ENCODE peak calls at places on chromosomes 2 and 18, in five cellular contexts. N is IMR-90, P is heart right ventricle, O is lower lobe of right lung, Z is adrenal gland. X is an unnamed sample. For H3K4me1, the result is how much of the 10 kb centered on the place peaks cover.

GRCh38 chr2:20225294-20226151 is 593 bp upstream of the SDC1 start:
- DNase-seq in N (peak), P (no peak), O (peak), Z (peak), X (peak)

GRCh38 chr2:72929010-72929409 is 11.7 kb downstream of the EMX1 start:
- DNase-seq in N (no peak), P (no peak), O (no peak), Z (no peak), X (no peak)

GRCh38 chr18:48514786-48515185 is 24.0 kb upstream of the CTIF start:
- DNase-seq in N (no peak), P (no peak), O (no peak), Z (no peak), X (no peak)

GRCh38 chr2:46262248-46262938 is 34.8 kb upstream of the EPAS1 start:
- DNase-seq in N (no peak), P (no peak), O (no peak), Z (no peak), X (no peak)

GRCh38 chr2:11128258-11128951 is 26.9 kb upstream of the SLC66A3 start:
- DNase-seq in N (peak), P (peak), O (no peak), Z (no peak), X (no peak)

GRCh38 chr18:60248563-60249330 is 123.8 kb downstream of the MC4R start:
- DNase-seq in N (no peak), P (no peak), O (no peak), Z (no peak), X (no peak)

GRCh38 chr2:114049826-114050225 is 159.9 kb downstream of the ACTR3 start:
- DNase-seq in N (no peak), P (no peak), O (no peak), Z (no peak), X (no peak)

GRCh38 chr18:75915941-75916640 is 488.6 kb upstream of the SMIM21 start:
- DNase-seq in N (no peak), P (no peak), O (no peak), Z (no peak), X (peak)

GRCh38 chr2:54456526-54457325 is 599 bp downstream of the SPTBN1 start:
- DNase-seq in N (peak), P (peak), O (peak), Z (peak), X (peak)

GRCh38 chr2:165401285-165401852 is 68.1 kb upstream of the CSRNP3 start:
- DNase-seq in N (peak), P (peak), O (no peak), Z (peak), X (no peak)

GRCh38 chr2:168178520-168178919 is 68.9 kb downstream of the STK39 start:
- DNase-seq in N (no peak), P (no peak), O (no peak), Z (no peak), X (no peak)

GRCh38 chr2:220033546-220033945 is 406.1 kb downstream of the SLC4A3 start:
- DNase-seq in N (peak), P (no peak), O (no peak), Z (no peak), X (no peak)

GRCh38 chr2:48991415-48992131 is 162.7 kb downstream of the FSHR start:
- DNase-seq in N (no peak), P (no peak), O (no peak), Z (no peak), X (no peak)

GRCh38 chr2:8215982-8216381 is 465.9 kb upstream of the ID2 start:
- DNase-seq in N (no peak), P (no peak), O (no peak), Z (peak), X (no peak)

GRCh38 chr18:35415511-35416427 is 38.6 kb upstream of the ZNF396 start:
- DNase-seq in N (peak), P (no peak), O (no peak), Z (no peak), X (no peak)

GRCh38 chr2:68698567-68699377 is 35.8 kb upstream of the ARHGAP25 start:
- DNase-seq in N (no peak), P (no peak), O (no peak), Z (no peak), X (no peak)

GRCh38 chr2:24819442-24820174 is 26.4 kb downstream of the CENPO start:
- DNase-seq in N (no peak), P (no peak), O (no peak), Z (no peak), X (no peak)

GRCh38 chr2:99989905-99990304 is 152.5 kb downstream of the AFF3 start:
- DNase-seq in N (no peak), P (no peak), O (no peak), Z (no peak), X (no peak)

GRCh38 chr2:74893332-74893731 is 59.4 kb downstream of the HK2 start:
- DNase-seq in N (peak), P (no peak), O (no peak), Z (no peak), X (no peak)

GRCh38 chr2:112159454-112159921 is 21.3 kb downstream of the FBLN7 start:
- DNase-seq in N (no peak), P (no peak), O (no peak), Z (no peak), X (no peak)

GRCh38 chr18:21742323-21742687 is 1.7 kb downstream of the MIB1 start:
- DNase-seq in N (peak), P (no peak), O (no peak), Z (no peak), X (no peak)

GRCh38 chr2:45568935-45569334 is 42.1 kb downstream of the SRBD1 start:
- DNase-seq in N (no peak), P (no peak), O (no peak), Z (no peak), X (no peak)

GRCh38 chr2:100606740-100607343 is 44.0 kb downstream of the PDCL3 start:
- DNase-seq in N (peak), P (peak), O (no peak), Z (no peak), X (peak)

GRCh38 chr18:4758980-4759379 is 303.9 kb upstream of the DLGAP1 start:
- DNase-seq in N (no peak), P (no peak), O (no peak), Z (no peak), X (no peak)

GRCh38 chr18:62331581-62332436 is 6.7 kb downstream of the TNFRSF11A start:
- DNase-seq in N (peak), P (peak), O (no peak), Z (peak), X (peak)

GRCh38 chr2:27071990-27072830 is 756 bp upstream of the OST4 start:
- DNase-seq in N (peak), P (peak), O (no peak), Z (no peak), X (no peak)

GRCh38 chr2:226962374-226962773 is 126.5 kb downstream of the RHBDD1 start:
- DNase-seq in N (no peak), P (no peak), O (no peak), Z (no peak), X (no peak)

GRCh38 chr2:7694066-7695000 is 777.1 kb downstream of the RNF144A start:
- DNase-seq in N (no peak), P (no peak), O (no peak), Z (no peak), X (no peak)

DNA sequence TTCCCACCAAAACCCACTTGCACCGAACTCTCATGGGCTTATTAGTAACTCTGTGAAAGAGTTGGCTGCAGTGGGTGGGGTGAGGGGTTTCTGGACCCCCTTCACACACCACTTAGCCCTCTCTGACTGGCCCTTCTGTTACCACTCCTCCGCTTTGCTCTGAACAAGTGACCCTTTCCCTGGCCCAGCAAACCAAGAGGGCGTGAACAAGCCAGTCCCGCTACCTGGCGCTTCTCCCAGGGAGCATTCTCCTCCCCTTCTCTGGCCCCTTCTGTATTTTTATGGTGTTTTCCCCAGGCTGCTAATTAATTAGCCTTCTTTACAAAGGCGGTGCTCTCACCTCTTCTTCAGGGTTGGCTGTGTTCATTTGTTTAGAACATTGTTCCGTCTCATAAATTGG is 180.1 kb downstream of the MGAT5 start:
- DNase-seq in N (no peak), P (no peak), O (no peak), Z (no peak), X (no peak)
- H3K27ac ChIP-seq in N (no peak), P (no peak), O (no peak), Z (no peak), X (peak)

GRCh38 chr2:172307800-172308199 is 119.6 kb upstream of the ITGA6 start:
- DNase-seq in N (no peak), P (peak), O (no peak), Z (no peak), X (peak)

GRCh38 chr2:172305066-172305465 is 122.3 kb upstream of the ITGA6 start:
- DNase-seq in N (no peak), P (no peak), O (no peak), Z (no peak), X (no peak)

GRCh38 chr2:172311921-172312345 is 115.5 kb upstream of the ITGA6 start:
- DNase-seq in N (no peak), P (peak), O (no peak), Z (no peak), X (peak)

GRCh38 chr2:172313715-172314341 is 113.6 kb upstream of the ITGA6 start:
- DNase-seq in N (no peak), P (no peak), O (no peak), Z (no peak), X (no peak)

DNA sequence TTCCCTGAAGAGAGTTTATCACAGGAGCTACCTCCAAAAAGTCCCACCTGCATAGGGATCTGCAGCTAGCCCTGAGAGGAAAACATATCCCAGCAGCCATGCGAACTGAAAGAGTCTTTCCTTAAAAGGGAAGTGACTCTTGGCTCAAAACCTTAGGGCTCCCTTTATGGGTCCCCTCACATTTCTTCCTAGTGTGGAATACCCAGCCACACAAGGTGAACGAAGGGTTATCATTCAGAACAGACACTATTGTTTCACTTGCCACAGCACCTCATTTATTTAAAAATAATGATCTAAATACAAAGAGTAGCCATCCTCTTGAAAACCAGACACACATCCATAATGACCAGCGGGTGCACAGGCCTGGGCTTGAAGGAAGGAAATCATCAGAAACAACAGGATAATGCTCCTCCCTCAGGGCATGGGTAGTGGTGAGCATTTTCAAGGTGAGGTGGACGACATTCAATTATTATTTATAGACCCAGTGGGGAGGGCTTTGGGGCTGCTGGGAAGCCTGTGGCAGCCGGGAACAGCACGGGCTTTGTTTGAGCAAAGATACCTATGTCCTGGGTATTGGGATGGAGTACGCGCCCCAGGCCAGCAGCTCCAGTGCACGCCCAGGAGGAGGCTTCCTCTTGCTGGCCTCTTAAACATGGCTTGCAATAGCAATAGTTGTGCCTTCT is 119.0 kb upstream of the ITGA6 start:
- DNase-seq in N (no peak), P (no peak), O (no peak), Z (no peak), X (no peak)
- H3K4me1 ChIP-seq in N (under half), P (under half), O (under half), Z (under half), X (under half)

GRCh38 chr18:46071894-46072867 is at the start of gene PSTPIP2:
- DNase-seq in N (peak), P (peak), O (peak), Z (peak), X (peak)

GRCh38 chr18:46071615-46071893 is 506 bp downstream of the PSTPIP2 start:
- DNase-seq in N (no peak), P (no peak), O (no peak), Z (no peak), X (no peak)

GRCh38 chr18:46070683-46071614 is 1.1 kb downstream of the PSTPIP2 start:
- DNase-seq in N (no peak), P (no peak), O (no peak), Z (no peak), X (peak)

GRCh38 chr18:46072959-46073358 is 899 bp upstream of the PSTPIP2 start:
- DNase-seq in N (no peak), P (no peak), O (no peak), Z (no peak), X (no peak)

GRCh38 chr18:46073474-46074331 is 1.6 kb upstream of the PSTPIP2 start:
- DNase-seq in N (peak), P (peak), O (no peak), Z (peak), X (peak)
- TF ChIP-seq CTCF in N (peak), P (peak), O (peak), Z (peak), X (no peak)

GRCh38 chr2:173401716-173402326 is 47.1 kb downstream of the CDCA7 start:
- DNase-seq in N (peak), P (no peak), O (no peak), Z (no peak), X (no peak)
- H3K27ac ChIP-seq in N (no peak), P (no peak), O (no peak), Z (no peak), X (no peak)